ENCODE peak calls at places on chromosome 22, in five cellular contexts. Y is effector CD4-positive, alpha-beta T cell; T is activated T-helper 1 cell treated with anti-CD3 and anti-CD28 coated beads, Interleukin-2, amount 50 U/mL, for 16 hours; Z is GM13977; Q is GM04504. X is an unnamed sample.

GRCh38 chr22:20212754-20213699 is 55.1 kb downstream of the RTN4R start:
- DNase-seq in Y (no peak), T (no peak), Z (no peak), Q (no peak), X (no peak)

GRCh38 chr22:48099671-48100070 is 1337.2 kb downstream of the TBC1D22A start:
- DNase-seq in Y (no peak), T (no peak), Z (no peak), Q (no peak), X (no peak)

GRCh38 chr22:38035530-38035885 is 21.7 kb upstream of the PICK1 start:
- DNase-seq in Y (no peak), T (no peak), Z (no peak), Q (no peak), X (no peak)

GRCh38 chr22:49195636-49196035 is 632.0 kb downstream of the BRD1 start:
- DNase-seq in Y (no peak), T (no peak), Z (no peak), Q (no peak), X (no peak)

GRCh38 chr22:39738746-39739145 is 154.8 kb downstream of the ENTHD1 start:
- DNase-seq in Y (no peak), T (no peak), Z (no peak), Q (peak), X (no peak)

GRCh38 chr22:50498322-50498861 is 9.1 kb downstream of the LMF2 start:
- DNase-seq in Y (peak), T (peak), Z (peak), Q (peak), X (peak)

GRCh38 chr22:25390297-25391240 is 171.1 kb downstream of the CRYBB2 start:
- DNase-seq in Y (no peak), T (no peak), Z (no peak), Q (no peak), X (no peak)

GRCh38 chr22:41842996-41843970 is 10.4 kb downstream of the SREBF2 start:
- DNase-seq in Y (no peak), T (no peak), Z (no peak), Q (no peak), X (no peak)

GRCh38 chr22:23677701-23677995 is 13.2 kb upstream of the RGL4 start:
- DNase-seq in Y (no peak), T (no peak), Z (no peak), Q (no peak), X (no peak)

GRCh38 chr22:38784035-38784434 is 9.9 kb downstream of the DNAL4 start:
- DNase-seq in Y (no peak), T (no peak), Z (no peak), Q (no peak), X (no peak)

GRCh38 chr22:46696225-46696518 is 41.9 kb downstream of the CERK start:
- DNase-seq in Y (no peak), T (no peak), Z (no peak), Q (no peak), X (no peak)

GRCh38 chr22:45878051-45878764 is 98.8 kb downstream of the WNT7B start:
- DNase-seq in Y (no peak), T (peak), Z (no peak), Q (no peak), X (no peak)

GRCh38 chr22:28894320-28894719 is 10.9 kb downstream of the ZNRF3 start:
- DNase-seq in Y (no peak), T (no peak), Z (no peak), Q (no peak), X (no peak)

GRCh38 chr22:17013396-17014100 is 5.5 kb upstream of the GAB4 start:
- DNase-seq in Y (no peak), T (no peak), Z (no peak), Q (no peak), X (peak)

GRCh38 chr22:47322854-47323253 is 560.4 kb downstream of the TBC1D22A start:
- DNase-seq in Y (no peak), T (no peak), Z (no peak), Q (no peak), X (no peak)

GRCh38 chr22:35150163-35151107 is 84.5 kb downstream of the ISX start:
- DNase-seq in Y (peak), T (peak), Z (peak), Q (no peak), X (peak)

GRCh38 chr22:17562906-17563870 is at the start of gene SLC25A18:
- DNase-seq in Y (no peak), T (no peak), Z (no peak), Q (no peak), X (no peak)

GRCh38 chr22:31400023-31400397 is 606 bp downstream of the DRG1 start:
- DNase-seq in Y (no peak), T (no peak), Z (peak), Q (peak), X (no peak)

GRCh38 chr22:49636649-49637048 is 191.0 kb downstream of the BRD1 start:
- DNase-seq in Y (no peak), T (no peak), Z (no peak), Q (no peak), X (no peak)